ENCODE peak calls at places on chromosome X, in four cellular contexts. E is K562, V is A549, X is HepG2. K is an unnamed sample.

GRCh38 chrX:18617351-18617750 is 54.6 kb downstream of the RS1 start:
- DNase-seq in X (peak; percentile 82), V (peak; percentile 27), E (no peak), K (no peak)

GRCh38 chrX:41164469-41164868 is 79.2 kb downstream of the USP9X start:
- DNase-seq in V (no peak), X (no peak), E (no peak), K (no peak)

GRCh38 chrX:55702611-55703010 is 14.9 kb upstream of the RRAGB start:
- DNase-seq in E (no peak), X (no peak), V (no peak), K (no peak)

GRCh38 chrX:357035-357692 is 29.5 kb downstream of the PPP2R3B start:
- DNase-seq in E (no peak), V (no peak), X (no peak), K (no peak)

GRCh38 chrX:107729558-107730297 is 45.9 kb downstream of the TSC22D3 start:
- DNase-seq in E (no peak), V (no peak), X (no peak), K (no peak)

GRCh38 chrX:134631404-134632346 is 26.6 kb downstream of the PLAC1 start:
- DNase-seq in X (no peak), E (no peak), V (no peak), K (no peak)

GRCh38 chrX:23634181-23634580 is 33.1 kb upstream of the PRDX4 start:
- DNase-seq in E (no peak), V (peak; percentile 9), X (no peak), K (no peak)

GRCh38 chrX:144896323-144896722 is 351.0 kb upstream of the SPANXN1 start:
- DNase-seq in E (no peak), X (no peak), V (no peak), K (no peak)

DNA sequence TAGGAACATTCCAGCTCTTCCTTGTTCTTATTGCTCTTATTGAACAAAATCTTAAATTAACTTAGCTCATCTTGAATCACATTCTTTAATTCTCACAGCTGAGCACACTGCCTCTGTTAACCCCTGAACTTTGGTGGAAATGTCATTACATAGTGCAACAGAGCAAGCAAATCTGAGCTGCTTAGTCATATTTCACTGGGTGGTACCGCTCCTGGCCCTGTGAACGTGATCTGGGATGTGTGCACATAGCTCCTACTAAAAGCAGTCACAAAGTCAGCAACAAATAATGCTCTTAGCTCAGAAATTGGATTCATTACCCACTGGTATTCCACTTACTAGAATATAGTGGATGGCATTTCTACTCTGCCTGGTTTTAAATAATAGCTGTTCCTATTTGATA is 27.9 kb downstream of the ARHGEF6 start:
- DNase-seq in V (no peak), E (no peak), X (no peak), K (no peak)
- TF ChIP-seq PHF8 in V (no peak), E (no peak), X (no peak), K (no peak)

GRCh38 chrX:100980608-100981497 is 11.3 kb downstream of the ARL13A start:
- DNase-seq in X (peak; percentile 39), V (peak; percentile 21), E (peak; percentile 6), K (no peak)
- TF ChIP-seq PHF8 in X (no peak), V (no peak), E (no peak), K (no peak)

GRCh38 chrX:103215768-103216085 is 819 bp downstream of the BEX4 start:
- DNase-seq in E (peak; percentile 46), X (no peak), V (no peak), K (no peak)

GRCh38 chrX:103211012-103211715 is 3.7 kb upstream of the BEX4 start:
- DNase-seq in V (peak; percentile 12), E (peak; percentile 81), X (peak; percentile 25), K (no peak)

GRCh38 chrX:103210056-103210455 is 4.9 kb upstream of the BEX4 start:
- DNase-seq in E (no peak), V (no peak), X (no peak), K (no peak)

GRCh38 chrX:103212749-103213457 is 2.0 kb upstream of the BEX4 start:
- DNase-seq in X (no peak), V (no peak), E (peak; percentile 66), K (no peak)

DNA sequence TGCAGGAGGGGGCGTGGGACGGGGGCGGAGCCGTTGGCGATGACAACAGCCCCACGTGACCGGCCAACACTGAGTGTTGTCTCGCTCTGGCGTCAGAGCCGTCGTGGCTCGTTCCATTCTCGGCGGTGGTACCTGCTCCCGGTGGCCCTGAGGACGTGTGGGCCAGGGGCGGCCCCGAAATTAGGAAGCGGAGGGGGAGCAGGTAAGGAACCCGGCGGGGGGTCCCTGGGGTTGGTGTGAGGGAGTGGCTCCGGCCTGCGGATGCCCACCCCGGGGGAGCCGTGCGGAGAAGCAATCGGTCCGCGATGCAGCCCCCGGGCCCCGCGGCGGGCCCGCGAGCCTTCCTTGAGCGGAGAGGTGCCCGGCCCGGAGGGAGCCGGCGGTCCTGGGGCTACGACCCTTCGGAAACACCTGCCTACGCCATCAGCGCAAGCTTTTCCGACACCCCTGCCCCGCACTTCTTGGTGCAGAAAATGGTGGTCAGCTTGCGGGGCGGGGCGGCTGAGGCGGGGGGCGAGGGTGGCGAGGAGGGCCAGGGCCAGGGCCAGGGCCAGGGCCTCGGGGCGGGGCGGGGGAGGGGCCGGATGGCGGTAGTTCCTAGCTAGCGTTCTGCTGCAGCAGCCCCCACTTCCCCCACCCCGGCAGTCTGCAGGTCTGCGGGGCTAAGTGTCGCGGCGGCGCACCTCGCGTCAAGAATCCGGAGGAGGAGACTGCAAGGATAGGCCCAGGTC is at the start of gene BEX4:
- DNase-seq in E (peak; percentile 93), V (peak; percentile 55), X (no peak), K (peak; percentile 84)
- TF ChIP-seq PHF8 in E (peak; percentile 67), V (peak; percentile 36), X (no peak), K (peak; percentile 71)

GRCh38 chrX:77962068-77962902 is 7.2 kb downstream of the PGAM4 start:
- DNase-seq in V (no peak), E (no peak), X (no peak), K (no peak)

GRCh38 chrX:77961063-77961462 is 8.4 kb downstream of the PGAM4 start:
- DNase-seq in X (no peak), E (no peak), V (no peak), K (no peak)

GRCh38 chrX:77969538-77969937 is at the start of gene PGAM4:
- DNase-seq in E (no peak), X (no peak), V (no peak), K (no peak)

GRCh38 chrX:77960567-77960966 is 8.9 kb downstream of the PGAM4 start:
- DNase-seq in X (no peak), V (no peak), E (no peak), K (no peak)

GRCh38 chrX:77966361-77966760 is 3.1 kb downstream of the PGAM4 start:
- DNase-seq in V (no peak), X (no peak), E (no peak), K (no peak)
- TF ChIP-seq PHF8 in V (no peak), X (no peak), E (no peak), K (no peak)